ENCODE peak calls at places on chromosomes 12 and 14, in nine cellular contexts. I is heart left ventricle, D is body of pancreas, B is neuronal stem cell, K is iPS DF 6.9, C is thoracic aorta, F is tibial artery, H is mucosa of descending colon, E is Karpas-422. N is an unnamed sample.

GRCh38 chr12:49505672-49506071 is 33.2 kb upstream of the KCNH3 start:
- DNase-seq in H (no peak), F (no peak), B (no peak), K (no peak), C (no peak), E (no peak), I (no peak), D (no peak), N (no peak)

GRCh38 chr12:76356094-76356493 is 7.9 kb upstream of the BBS10 start:
- DNase-seq in K (no peak), H (no peak), B (no peak), I (no peak), E (no peak), C (no peak), F (no peak), D (no peak), N (no peak)

GRCh38 chr12:3129301-3130052 is 52.3 kb downstream of the TSPAN9 start:
- DNase-seq in H (no peak), B (no peak), C (no peak), I (no peak), D (no peak), K (no peak), F (no peak), E (no peak), N (no peak)

GRCh38 chr12:71124833-71125460 is 32.9 kb downstream of the TSPAN8 start:
- DNase-seq in D (no peak), I (no peak), F (no peak), C (no peak), K (no peak), B (no peak), H (no peak), E (no peak), N (no peak)

GRCh38 chr12:54208591-54208990 is 19.8 kb upstream of the SMUG1 start:
- DNase-seq in F (no peak), D (no peak), K (no peak), H (no peak), E (no peak), B (no peak), C (no peak), I (no peak), N (no peak)

GRCh38 chr12:31353730-31354708 is 28.1 kb upstream of the SINHCAF start:
- DNase-seq in I (no peak), D (no peak), H (no peak), B (peak; percentile 58), E (peak; percentile 43), K (no peak), F (no peak), C (no peak), N (peak; percentile 19)

GRCh38 chr12:103392722-103393121 is 103.0 kb downstream of the C12orf42 start:
- DNase-seq in D (no peak), K (no peak), H (no peak), C (no peak), F (no peak), E (no peak), B (no peak), I (no peak), N (no peak)

GRCh38 chr14:29897181-29897580 is 30.5 kb downstream of the PRKD1 start:
- DNase-seq in B (no peak), C (no peak), E (no peak), D (no peak), F (no peak), I (no peak), K (no peak), H (no peak), N (no peak)

GRCh38 chr12:95723693-95724384 is 66.7 kb downstream of the NTN4 start:
- DNase-seq in I (no peak), E (peak; percentile 85), H (no peak), C (no peak), F (no peak), K (no peak), B (no peak), D (no peak), N (no peak)

GRCh38 chr12:25427328-25428249 is 125.5 kb downstream of the LMNTD1 start:
- DNase-seq in C (no peak), K (no peak), H (no peak), F (no peak), B (no peak), E (no peak), I (no peak), D (no peak), N (no peak)

GRCh38 chr12:95545731-95546490 is 5.4 kb downstream of the USP44 start:
- DNase-seq in E (no peak), C (no peak), D (no peak), B (peak; percentile 48), F (no peak), K (no peak), I (no peak), H (no peak), N (no peak)

GRCh38 chr12:132561784-132562156 is 48.6 kb downstream of the LRCOL1 start:
- DNase-seq in F (no peak), E (peak; percentile 77), K (no peak), H (peak; percentile 47), C (no peak), I (no peak), D (peak; percentile 53), B (no peak), N (no peak)

GRCh38 chr14:64760146-64760755 is 56.0 kb downstream of the PLEKHG3 start:
- DNase-seq in H (peak; percentile 81), D (peak; percentile 71), B (peak; percentile 57), C (no peak), F (no peak), E (peak; percentile 83), I (no peak), K (no peak), N (peak; percentile 56)

GRCh38 chr14:64759555-64759938 is 55.3 kb downstream of the PLEKHG3 start:
- DNase-seq in E (no peak), I (no peak), K (no peak), C (no peak), D (no peak), B (no peak), H (peak; percentile 20), F (no peak), N (no peak)

GRCh38 chr14:64761441-64762043 is 57.3 kb downstream of the PLEKHG3 start:
- DNase-seq in K (no peak), D (no peak), I (no peak), C (no peak), H (no peak), B (no peak), E (peak; percentile 51), F (no peak), N (no peak)

GRCh38 chr14:64762044-64763034 is 58.1 kb downstream of the PLEKHG3 start:
- DNase-seq in I (peak; percentile 91), C (no peak), B (no peak), F (peak; percentile 72), K (no peak), D (peak; percentile 82), E (peak; percentile 67), H (peak; percentile 85), N (peak; percentile 89)

GRCh38 chr14:64760916-64761315 is 56.7 kb downstream of the PLEKHG3 start:
- DNase-seq in I (no peak), K (no peak), B (no peak), E (no peak), C (no peak), H (no peak), D (no peak), F (no peak), N (no peak)
- H3K4me1 ChIP-seq in I (peaks cover 84% of the 10 kb centered on the region), K (peaks cover 13% of the 10 kb centered on the region), B (peaks cover 8% of the 10 kb centered on the region), E (peaks cover 29% of the 10 kb centered on the region), C (peaks cover 29% of the 10 kb centered on the region), H (peaks cover 38% of the 10 kb centered on the region), D (peaks cover 66% of the 10 kb centered on the region), F (peaks cover 74% of the 10 kb centered on the region), N (peaks cover 37% of the 10 kb centered on the region)

DNA sequence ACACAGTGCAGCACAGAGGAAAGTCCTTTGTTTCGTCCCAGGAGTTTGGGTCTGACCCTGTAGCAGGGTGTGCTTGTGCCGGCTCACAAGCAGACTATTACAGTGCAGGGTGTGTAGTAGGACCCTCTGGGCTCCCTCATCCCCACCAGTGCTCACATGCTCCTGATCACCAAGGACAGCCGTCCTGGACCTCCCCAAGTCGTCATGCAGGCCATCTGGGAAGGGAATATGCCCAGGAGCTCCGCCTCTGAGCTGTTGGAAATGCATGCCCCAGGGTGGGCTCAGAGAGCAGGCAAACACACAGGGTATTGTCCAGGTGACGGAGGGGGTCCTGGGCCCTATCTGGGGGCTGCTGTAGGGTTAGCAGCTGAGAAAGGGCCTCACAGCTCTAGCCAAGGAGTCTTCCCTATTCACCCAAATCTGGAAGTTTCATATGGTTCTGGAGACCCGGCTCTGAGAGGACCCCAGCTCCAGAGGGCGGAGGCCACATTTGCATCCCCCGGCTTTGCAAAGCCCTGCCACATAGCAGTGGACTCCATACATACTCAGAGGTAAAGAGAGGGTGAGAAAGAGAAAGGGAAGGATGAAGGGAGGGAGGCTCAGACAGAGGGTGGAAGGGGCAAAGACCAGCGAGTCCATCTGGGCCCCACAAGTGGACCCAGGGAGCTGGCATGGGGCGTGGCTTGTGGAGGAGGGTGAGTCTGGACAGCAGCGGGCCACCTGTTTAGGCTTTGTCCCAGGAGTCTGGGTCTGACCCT is 53.5 kb upstream of the PPP2R5C start:
- DNase-seq in K (no peak), F (no peak), H (no peak), I (no peak), E (no peak), B (no peak), C (no peak), D (peak; percentile 6), N (no peak)
- H3K4me1 ChIP-seq in K (no peaks in the 10 kb centered on the region), F (peaks cover 16% of the 10 kb centered on the region), H (peaks cover 13% of the 10 kb centered on the region), I (peaks cover 16% of the 10 kb centered on the region), E (peaks cover 10% of the 10 kb centered on the region), B (peaks cover 8% of the 10 kb centered on the region), C (peaks cover 4% of the 10 kb centered on the region), D (peaks cover 16% of the 10 kb centered on the region), N (peaks cover 13% of the 10 kb centered on the region)

DNA sequence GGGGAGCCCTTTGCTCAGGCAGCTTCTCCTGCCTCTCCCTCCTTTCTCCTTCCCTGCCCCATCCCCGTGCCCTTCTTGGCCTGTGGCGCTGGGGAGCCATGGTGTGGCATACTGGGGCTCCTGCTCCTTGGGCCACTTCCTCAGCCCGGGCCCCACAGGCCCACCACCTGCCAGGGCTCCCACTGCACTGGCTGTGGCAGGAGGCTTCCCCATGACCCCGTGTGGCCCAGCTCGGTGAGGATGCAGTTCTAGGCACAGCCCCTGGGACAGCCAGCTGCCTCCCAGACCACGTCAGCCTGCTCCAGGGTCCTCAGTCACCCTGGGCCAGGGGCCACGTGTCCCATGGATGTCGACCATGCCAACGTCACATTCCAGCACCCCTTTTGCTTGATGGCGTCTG is 13.0 kb upstream of the AMN start:
- DNase-seq in E (no peak), I (no peak), D (no peak), C (no peak), H (peak; percentile 17), B (no peak), F (no peak), K (no peak), N (no peak)
- H3K4me1 ChIP-seq in E (peaks cover 45% of the 10 kb centered on the region), I (no peaks in the 10 kb centered on the region), D (no peaks in the 10 kb centered on the region), C (no peaks in the 10 kb centered on the region), H (no peaks in the 10 kb centered on the region), B (no peaks in the 10 kb centered on the region), F (no peaks in the 10 kb centered on the region), K (no peaks in the 10 kb centered on the region), N (no peaks in the 10 kb centered on the region)

DNA sequence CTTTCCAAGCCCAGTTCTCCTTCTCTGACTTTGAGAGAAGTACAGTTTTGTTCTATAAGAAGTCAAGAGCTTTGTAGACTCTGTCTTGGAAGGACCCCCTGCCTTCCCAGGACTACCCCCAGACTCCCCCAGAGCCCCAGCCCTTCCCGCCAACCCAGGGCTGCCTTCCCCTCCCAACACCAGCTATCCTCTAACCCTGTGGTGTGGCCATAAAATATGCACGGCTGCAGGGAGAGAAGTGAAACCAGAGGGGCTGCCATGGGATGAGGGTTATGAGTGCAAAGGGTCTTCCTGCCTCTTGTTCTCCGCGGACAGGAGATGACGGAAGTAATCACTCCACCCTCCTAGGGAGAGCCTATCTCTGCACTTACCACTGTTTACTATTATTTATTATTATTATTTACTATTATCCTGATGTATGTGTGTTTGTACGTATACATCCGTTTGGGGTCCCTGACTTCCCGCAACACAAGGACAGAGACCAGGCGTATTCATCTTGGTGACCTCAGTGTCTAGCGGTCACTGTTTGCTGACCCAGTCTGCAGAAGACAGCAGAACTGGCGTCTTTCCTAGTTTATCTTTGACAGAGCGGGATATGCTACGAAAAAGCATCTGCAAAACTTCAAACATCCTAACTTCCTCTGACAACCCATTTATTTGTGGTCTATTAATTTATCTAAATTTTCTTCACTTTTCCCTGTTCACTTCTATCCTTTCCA is 3.5 kb upstream of the SCNN1A start:
- DNase-seq in I (no peak), B (no peak), E (no peak), K (no peak), C (no peak), D (no peak), H (peak; percentile 33), F (peak; percentile 20), N (no peak)
- H3K4me1 ChIP-seq in I (peaks cover 32% of the 10 kb centered on the region), B (peaks cover 31% of the 10 kb centered on the region), E (no peaks in the 10 kb centered on the region), K (peaks cover 13% of the 10 kb centered on the region), C (peaks cover 26% of the 10 kb centered on the region), D (peaks cover 53% of the 10 kb centered on the region), H (peaks cover 47% of the 10 kb centered on the region), F (peaks cover 41% of the 10 kb centered on the region), N (peaks cover 52% of the 10 kb centered on the region)